ENCODE peak calls at places on chromosomes 13 and 19, in seven cellular contexts. O is heart right ventricle, Q is NCI-H82, R is amygdala, E is posterior cingulate gyrus, N is WTC11, F is GM13977. K is an unnamed sample.

GRCh38 chr19:46674416-46675178 is 13.6 kb upstream of the DACT3 start:
- DNase-seq in E (no peak), Q (peak), O (no peak), R (peak), N (peak), F (peak), K (no peak)

GRCh38 chr13:113252516-113252915 is 43.1 kb downstream of the CUL4A start:
- DNase-seq in F (no peak), E (no peak), O (no peak), Q (no peak), N (no peak), R (no peak), K (no peak)

GRCh38 chr19:912181-913079 is 589 bp downstream of the R3HDM4 start:
- DNase-seq in Q (peak), N (no peak), F (no peak), R (no peak), E (no peak), O (no peak), K (no peak)

GRCh38 chr13:84050551-84050950 is 168.3 kb upstream of the SLITRK1 start:
- DNase-seq in E (no peak), F (no peak), O (no peak), Q (no peak), R (no peak), N (no peak), K (no peak)

GRCh38 chr19:28468701-28469459 is 744.1 kb downstream of the UQCRFS1 start:
- DNase-seq in F (no peak), O (no peak), Q (no peak), E (no peak), R (no peak), N (peak), K (no peak)

GRCh38 chr13:82693607-82694006 is 1188.7 kb downstream of the SLITRK1 start:
- DNase-seq in R (no peak), O (no peak), Q (no peak), E (no peak), F (no peak), N (no peak), K (no peak)

GRCh38 chr19:51417107-51417806 is at the start of gene SIGLEC10:
- DNase-seq in E (peak), F (peak), Q (no peak), N (peak), R (peak), O (peak), K (no peak)

GRCh38 chr13:29594710-29595379 is 643 bp downstream of the SLC7A1 start:
- DNase-seq in O (no peak), E (peak), Q (peak), R (peak), F (peak), N (no peak), K (peak)

GRCh38 chr13:21413013-21413412 is 46.1 kb downstream of the ZDHHC20 start:
- DNase-seq in F (no peak), E (no peak), R (no peak), N (no peak), Q (no peak), O (no peak), K (no peak)

GRCh38 chr19:1383014-1383310 is 745 bp upstream of the NDUFS7 start:
- DNase-seq in E (no peak), R (no peak), N (no peak), Q (no peak), O (no peak), F (no peak), K (no peak)

GRCh38 chr13:21738636-21739035 is 67.8 kb downstream of the FGF9 start:
- DNase-seq in R (no peak), F (no peak), O (no peak), E (no peak), Q (no peak), N (no peak), K (no peak)

GRCh38 chr13:59531571-59532091 is 632.1 kb downstream of the DIAPH3 start:
- DNase-seq in F (no peak), Q (peak), R (peak), E (peak), O (peak), N (peak), K (peak)

GRCh38 chr13:35014606-35015005 is 72.5 kb downstream of the NBEA start:
- DNase-seq in O (no peak), F (no peak), R (no peak), N (peak), E (peak), Q (peak), K (no peak)

GRCh38 chr19:11227201-11227886 is 12.1 kb upstream of the ANGPTL8 start:
- DNase-seq in O (no peak), N (peak), E (no peak), R (no peak), Q (peak), F (no peak), K (no peak)

GRCh38 chr13:42225051-42225450 is 46.9 kb upstream of the AKAP11 start:
- DNase-seq in N (no peak), E (no peak), Q (no peak), F (no peak), O (no peak), R (no peak), K (no peak)

GRCh38 chr19:14073925-14074838 is 1.6 kb downstream of the MISP3 start:
- DNase-seq in R (peak), O (no peak), F (peak), N (no peak), Q (peak), E (no peak), K (no peak)

GRCh38 chr13:21984156-21984555 is 313.3 kb downstream of the FGF9 start:
- DNase-seq in R (no peak), O (no peak), E (no peak), Q (no peak), F (no peak), N (no peak), K (no peak)

GRCh38 chr19:13957107-13957506 is 4.8 kb downstream of the DCAF15 start:
- DNase-seq in F (no peak), E (no peak), Q (no peak), R (no peak), N (no peak), O (no peak), K (no peak)

GRCh38 chr13:44086389-44086788 is 206.7 kb downstream of the LACC1 start:
- DNase-seq in E (no peak), R (no peak), N (no peak), Q (no peak), F (no peak), O (no peak), K (no peak)

GRCh38 chr19:41997121-41997850 is 3.3 kb upstream of the ATP1A3 start:
- DNase-seq in O (peak), N (peak), Q (no peak), E (peak), F (peak), R (peak), K (no peak)

GRCh38 chr13:97883356-97883755 is 70.1 kb upstream of the IPO5 start:
- DNase-seq in N (no peak), E (no peak), F (no peak), O (no peak), Q (no peak), R (no peak), K (no peak)

GRCh38 chr13:113777311-113778260 is 18.6 kb downstream of the TMEM255B start:
- DNase-seq in O (no peak), Q (no peak), R (no peak), N (peak), E (no peak), F (no peak), K (no peak)

GRCh38 chr19:19321143-19321577 is 531 bp downstream of the MAU2 start:
- DNase-seq in N (peak), O (no peak), F (no peak), E (no peak), R (no peak), Q (peak), K (no peak)

GRCh38 chr13:26024558-26024957 is 27.3 kb downstream of the SHISA2 start:
- DNase-seq in F (no peak), N (no peak), O (no peak), R (no peak), Q (no peak), E (no peak), K (no peak)

GRCh38 chr13:34019870-34020269 is 201.9 kb downstream of the RFC3 start:
- DNase-seq in E (no peak), N (no peak), Q (no peak), F (no peak), O (no peak), R (no peak), K (no peak)